ENCODE peak calls at places on chromosomes 3 and 15, in six cellular contexts. N is kidney, Y is GM12878, T is HCT116, E is foreskin fibroblast, B is sigmoid colon. U is an unnamed sample.

GRCh38 chr3:115418583-115418982 is 204.7 kb upstream of the GAP43 start:
- DNase-seq in N (no peak), Y (no peak), T (no peak), E (no peak), B (no peak), U (no peak)

GRCh38 chr3:195907730-195908438 is 467 bp downstream of the TNK2 start:
- DNase-seq in N (peak), Y (peak), T (no peak), E (no peak), B (peak), U (no peak)

GRCh38 chr15:33226559-33227181 is 32.2 kb upstream of the FMN1 start:
- DNase-seq in N (no peak), Y (peak), T (peak), E (no peak), B (no peak), U (no peak)

GRCh38 chr3:133413166-133414020 is 13.5 kb downstream of the BFSP2 start:
- DNase-seq in N (no peak), Y (no peak), T (no peak), E (peak), B (no peak), U (no peak)

GRCh38 chr15:26087881-26088280 is 224.8 kb upstream of the ATP10A start:
- DNase-seq in N (no peak), Y (no peak), T (no peak), E (no peak), B (no peak), U (no peak)

GRCh38 chr15:93965491-93965890 is 265.9 kb upstream of the MCTP2 start:
- DNase-seq in N (no peak), Y (no peak), T (no peak), E (no peak), B (no peak), U (no peak)

GRCh38 chr3:132135628-132136333 is 101.0 kb upstream of the CPNE4 start:
- DNase-seq in N (no peak), Y (no peak), T (peak), E (peak), B (no peak), U (peak)

GRCh38 chr3:16377847-16378302 is 112.9 kb downstream of the OXNAD1 start:
- DNase-seq in N (peak), Y (no peak), T (no peak), E (no peak), B (no peak), U (no peak)

GRCh38 chr3:104102386-104102785 is 1264.3 kb upstream of the ALCAM start:
- DNase-seq in N (no peak), Y (peak), T (peak), E (no peak), B (no peak), U (peak)

GRCh38 chr15:34847598-34847997 is 52.2 kb upstream of the ACTC1 start:
- DNase-seq in N (no peak), Y (no peak), T (no peak), E (no peak), B (no peak), U (no peak)
- H3K4me3 ChIP-seq in N (no peak), Y (no peak), T (no peak), E (no peak), B (no peak), U (no peak)

GRCh38 chr15:57594479-57594878 is 2.8 kb downstream of the MYZAP start:
- DNase-seq in N (no peak), Y (no peak), T (no peak), E (no peak), B (no peak), U (no peak)
- TF ChIP-seq CTCF in N (no peak), Y (no peak), T (no peak), E (no peak), B (no peak), U (no peak)

GRCh38 chr3:134796313-134797079 is 1.4 kb downstream of the EPHB1 start:
- DNase-seq in N (peak), Y (no peak), T (no peak), E (no peak), B (peak), U (no peak)
- H3K4me3 ChIP-seq in N (peak), Y (peak), T (no peak), E (peak), B (peak), U (no peak)

GRCh38 chr3:13879102-13879945 is 547 bp downstream of the WNT7A start:
- DNase-seq in N (peak), Y (no peak), T (no peak), E (no peak), B (no peak), U (no peak)

GRCh38 chr3:13878711-13879101 is 1.2 kb downstream of the WNT7A start:
- DNase-seq in N (no peak), Y (no peak), T (no peak), E (no peak), B (no peak), U (no peak)

GRCh38 chr3:13881536-13882410 is 1.9 kb upstream of the WNT7A start:
- DNase-seq in N (no peak), Y (no peak), T (no peak), E (no peak), B (peak), U (no peak)

GRCh38 chr3:13880811-13881156 is 913 bp upstream of the WNT7A start:
- DNase-seq in N (peak), Y (no peak), T (no peak), E (no peak), B (peak), U (no peak)

GRCh38 chr3:13879946-13880810 is at the start of gene WNT7A:
- DNase-seq in N (peak), Y (no peak), T (no peak), E (no peak), B (peak), U (no peak)
- TF ChIP-seq CTCF in N (peak), Y (peak), T (peak), E (peak), B (peak), U (peak)

DNA sequence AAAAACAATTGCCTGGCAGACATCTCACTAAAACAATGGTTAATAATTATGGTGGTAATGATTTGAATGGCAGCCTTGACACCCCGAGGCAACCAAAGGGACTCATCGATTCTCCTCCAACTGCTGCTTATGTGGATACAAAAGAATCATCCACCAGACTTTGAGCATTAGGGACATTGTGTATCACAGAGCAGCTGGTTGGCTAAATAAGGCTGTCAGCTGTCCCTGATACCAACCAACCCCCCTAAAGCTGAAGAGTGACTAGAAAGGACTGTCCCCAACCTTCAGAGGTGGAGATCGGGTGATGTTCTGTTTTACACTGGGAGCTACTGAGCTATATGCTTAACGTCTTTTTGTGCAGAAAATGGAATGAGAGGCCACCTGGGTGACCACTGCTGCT is 1.7 kb upstream of the CD47 start:
- DNase-seq in N (no peak), Y (no peak), T (no peak), E (no peak), B (no peak), U (no peak)
- H3K4me3 ChIP-seq in N (no peak), Y (no peak), T (no peak), E (no peak), B (no peak), U (no peak)

GRCh38 chr3:176650478-176650877 is 546.8 kb downstream of the TBL1XR1 start:
- DNase-seq in N (no peak), Y (no peak), T (no peak), E (peak), B (no peak), U (no peak)
- TF ChIP-seq CTCF in N (no peak), Y (peak), T (peak), E (no peak), B (no peak), U (no peak)

GRCh38 chr3:36677331-36678007 is 86.9 kb downstream of the DCLK3 start:
- DNase-seq in N (no peak), Y (no peak), T (peak), E (peak), B (no peak), U (no peak)
- H3K4me3 ChIP-seq in N (no peak), Y (no peak), T (no peak), E (no peak), B (no peak), U (no peak)

DNA sequence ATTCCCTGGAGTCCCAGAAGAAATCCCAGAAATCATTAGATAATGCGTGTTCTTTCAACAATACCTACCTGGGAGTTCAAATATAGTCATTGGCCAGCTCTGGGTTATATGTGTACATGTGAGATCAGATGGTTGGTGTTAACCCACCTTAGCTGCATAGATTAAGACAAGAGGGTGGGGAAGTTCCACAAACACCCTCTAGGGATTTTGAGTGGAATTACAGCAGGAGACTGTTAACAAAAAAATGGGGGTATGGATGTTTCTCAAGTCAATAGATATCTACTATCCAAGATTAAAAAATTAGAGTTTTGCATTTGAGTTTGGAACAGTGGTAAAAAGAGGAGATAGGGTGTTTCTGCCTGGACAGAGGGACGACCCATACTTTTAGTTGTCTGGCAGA is 282.5 kb upstream of the CNTN3 start:
- DNase-seq in N (no peak), Y (no peak), T (no peak), E (no peak), B (no peak), U (no peak)
- TF ChIP-seq CTCF in N (no peak), Y (no peak), T (no peak), E (peak), B (no peak), U (no peak)

DNA sequence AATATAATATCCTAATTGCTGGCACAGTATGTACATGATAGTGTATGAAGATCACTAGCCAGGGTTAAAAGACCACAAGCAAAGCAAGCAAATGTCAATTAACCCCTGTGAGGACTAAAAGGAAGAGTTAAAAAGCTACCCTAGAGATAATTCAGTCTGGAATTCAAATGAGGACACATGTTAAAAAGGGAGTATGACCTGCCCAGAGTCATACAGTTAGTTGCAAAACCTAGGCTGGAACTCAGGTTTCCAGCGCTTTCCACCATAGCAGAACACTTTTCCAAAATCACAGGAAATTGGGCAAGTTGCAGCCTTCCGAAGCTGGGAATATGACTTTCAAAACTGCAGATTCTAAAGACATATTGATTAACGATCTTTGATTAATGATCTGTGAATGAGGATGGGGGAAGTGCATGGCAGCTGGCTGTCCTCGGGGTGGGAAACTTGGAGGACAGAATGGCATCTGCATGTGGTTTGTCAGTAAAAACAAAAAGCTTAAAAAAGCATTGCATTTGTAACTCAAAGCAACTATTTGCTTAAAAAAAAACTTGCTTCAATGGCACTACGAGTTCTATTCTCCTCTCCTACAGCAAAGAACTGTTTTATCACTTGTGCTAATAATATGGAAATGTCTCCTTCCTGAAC is 46.3 kb downstream of the IGSF11 start:
- DNase-seq in N (no peak), Y (no peak), T (no peak), E (no peak), B (no peak), U (no peak)
- H3K4me3 ChIP-seq in N (no peak), Y (no peak), T (no peak), E (no peak), B (no peak), U (no peak)

GRCh38 chr3:176147251-176147650 is 1050.0 kb downstream of the TBL1XR1 start:
- DNase-seq in N (no peak), Y (no peak), T (no peak), E (no peak), B (no peak), U (no peak)
- TF ChIP-seq CTCF in N (no peak), Y (no peak), T (no peak), E (no peak), B (no peak), U (no peak)